ENCODE peak calls at places on chromosomes 11 and 22, in seven cellular contexts. H, J, M, C, F, L and W are unnamed samples.
A peak's percentile ranks its signal among the peaks of the same experiment; 100 is the strongest.

GRCh38 chr11:11082651-11083050 is 224.8 kb upstream of the ZBED5 start:
- DNase-seq in M (no peak), H (no peak), C (no peak), J (no peak), L (no peak), F (no peak), W (no peak)

GRCh38 chr11:130866831-130867230 is 49.4 kb downstream of the SNX19 start:
- DNase-seq in J (no peak), C (no peak), L (no peak), F (no peak), M (no peak), H (no peak), W (no peak)

GRCh38 chr11:83054904-83055380 is 16.8 kb downstream of the RAB30 start:
- DNase-seq in L (no peak), H (no peak), M (no peak), C (no peak), J (no peak), F (no peak), W (no peak)

GRCh38 chr11:12272821-12273617 is 104.4 kb upstream of the PARVA start:
- DNase-seq in L (no peak), H (peak; percentile 61), M (peak; percentile 31), J (no peak), F (no peak), C (no peak), W (no peak)

GRCh38 chr11:126007263-126007662 is 55.4 kb downstream of the CDON start:
- DNase-seq in J (no peak), M (peak; percentile 38), H (peak; percentile 35), L (no peak), F (no peak), C (no peak), W (no peak)

GRCh38 chr11:60756307-60757032 is at the start of gene MS4A15:
- DNase-seq in M (no peak), L (peak; percentile 81), H (no peak), J (no peak), C (no peak), F (peak; percentile 74), W (peak; percentile 56)

GRCh38 chr22:44597616-44598015 is 99.6 kb upstream of the RTL6 start:
- DNase-seq in C (no peak), L (peak; percentile 31), M (peak; percentile 42), J (no peak), F (no peak), H (peak; percentile 29), W (no peak)

GRCh38 chr11:73965764-73966121 is 14.9 kb downstream of the DNAJB13 start:
- DNase-seq in C (no peak), L (no peak), F (no peak), J (no peak), M (no peak), H (no peak), W (no peak)

GRCh38 chr11:106943089-106943488 is 75.2 kb downstream of the GUCY1A2 start:
- DNase-seq in C (no peak), L (no peak), M (no peak), F (no peak), J (no peak), H (no peak), W (no peak)

GRCh38 chr11:119496997-119497396 is 74.0 kb upstream of the THY1 start:
- DNase-seq in J (no peak), L (no peak), F (no peak), M (no peak), H (no peak), C (no peak), W (no peak)

GRCh38 chr11:46381046-46381835 is at the start of gene MDK:
- DNase-seq in F (peak; percentile 36), C (peak; percentile 83), H (no peak), L (peak; percentile 81), J (peak; percentile 75), M (no peak), W (peak; percentile 73)

GRCh38 chr22:21665047-21665851 is 563 bp upstream of the PPIL2 start:
- DNase-seq in H (no peak), J (no peak), M (no peak), C (no peak), L (no peak), F (no peak), W (no peak)

GRCh38 chr11:62401781-62402180 is 17.1 kb upstream of the SCGB1A1 start:
- DNase-seq in C (no peak), L (no peak), M (no peak), H (no peak), F (no peak), J (no peak), W (no peak)

GRCh38 chr11:61516675-61517516 is 8.3 kb downstream of the LRRC10B start:
- DNase-seq in H (no peak), J (peak; percentile 74), M (peak; percentile 50), F (no peak), L (peak; percentile 52), C (peak; percentile 96), W (peak; percentile 77)

GRCh38 chr11:19419021-19419750 is 178.4 kb upstream of the E2F8 start:
- DNase-seq in L (no peak), J (no peak), H (peak; percentile 89), M (peak; percentile 90), C (peak; percentile 17), F (peak; percentile 93), W (no peak)

GRCh38 chr11:12331239-12331874 is 46.0 kb upstream of the PARVA start:
- DNase-seq in C (peak; percentile 84), F (peak; percentile 84), M (peak; percentile 84), H (peak; percentile 88), L (peak; percentile 91), J (peak; percentile 82), W (peak; percentile 81)

GRCh38 chr11:60871378-60872061 is 4.2 kb downstream of the ZP1 start:
- DNase-seq in L (no peak), J (no peak), F (no peak), M (peak; percentile 46), C (no peak), H (peak; percentile 42), W (no peak)

GRCh38 chr11:68116892-68117435 is 4.2 kb downstream of the CHKA start:
- DNase-seq in F (no peak), M (no peak), J (no peak), H (no peak), L (no peak), C (no peak), W (no peak)

GRCh38 chr11:118227865-118228785 is 3.3 kb upstream of the JAML start:
- DNase-seq in F (no peak), M (no peak), J (no peak), L (no peak), H (no peak), C (no peak), W (no peak)

GRCh38 chr11:111918390-111919256 is at the start of gene C11orf52:
- DNase-seq in F (peak; percentile 96), J (no peak), M (peak; percentile 31), C (peak; percentile 69), L (peak; percentile 93), H (peak; percentile 57), W (peak; percentile 94)

GRCh38 chr11:64233913-64234839 is at the start of gene VEGFB:
- DNase-seq in M (peak; percentile 58), L (no peak), C (peak; percentile 75), F (no peak), H (peak; percentile 26), J (no peak), W (no peak)

GRCh38 chr11:45834298-45834756 is 12.9 kb upstream of the CRY2 start:
- DNase-seq in L (no peak), H (no peak), J (no peak), F (no peak), M (no peak), C (no peak), W (no peak)

GRCh38 chr11:47347134-47347533 is 5.4 kb downstream of the MYBPC3 start:
- DNase-seq in M (no peak), L (no peak), H (no peak), J (no peak), F (no peak), C (no peak), W (no peak)

GRCh38 chr22:36461665-36462474 is 19.6 kb downstream of the TXN2 start:
- DNase-seq in L (peak; percentile 99), J (no peak), M (peak; percentile 94), F (peak; percentile 94), C (peak; percentile 61), H (peak; percentile 94), W (peak; percentile 81)

GRCh38 chr22:46612341-46612903 is 7.8 kb upstream of the GRAMD4 start:
- DNase-seq in M (no peak), F (no peak), J (no peak), H (no peak), C (no peak), L (no peak), W (no peak)

GRCh38 chr11:19389787-19390303 is 149.1 kb upstream of the E2F8 start:
- DNase-seq in L (no peak), H (peak; percentile 27), F (no peak), J (no peak), M (peak; percentile 65), C (no peak), W (no peak)

GRCh38 chr22:28229566-28230483 is 310.8 kb upstream of the PITPNB start:
- DNase-seq in F (no peak), M (peak; percentile 38), L (no peak), J (no peak), H (peak; percentile 62), C (no peak), W (no peak)

GRCh38 chr11:129768356-129768755 is 47.3 kb upstream of the TMEM45B start:
- DNase-seq in H (no peak), J (no peak), F (no peak), L (no peak), C (no peak), M (no peak), W (no peak)
- H3K4ac ChIP-seq in H (no peak overlapping the region), J (no peak overlapping the region), F (no peak overlapping the region), L (no peak overlapping the region), C (no peak overlapping the region), M (no peak overlapping the region), W (no peak overlapping the region)

GRCh38 chr11:93694586-93694985 is 33.1 kb downstream of the CEP295 start:
- DNase-seq in M (no peak), C (no peak), H (no peak), J (no peak), F (no peak), L (no peak), W (no peak)
- H3K4ac ChIP-seq in M (no peak overlapping the region), C (no peak overlapping the region), H (no peak overlapping the region), J (no peak overlapping the region), F (no peak overlapping the region), L (no peak overlapping the region), W (no peak overlapping the region)

DNA sequence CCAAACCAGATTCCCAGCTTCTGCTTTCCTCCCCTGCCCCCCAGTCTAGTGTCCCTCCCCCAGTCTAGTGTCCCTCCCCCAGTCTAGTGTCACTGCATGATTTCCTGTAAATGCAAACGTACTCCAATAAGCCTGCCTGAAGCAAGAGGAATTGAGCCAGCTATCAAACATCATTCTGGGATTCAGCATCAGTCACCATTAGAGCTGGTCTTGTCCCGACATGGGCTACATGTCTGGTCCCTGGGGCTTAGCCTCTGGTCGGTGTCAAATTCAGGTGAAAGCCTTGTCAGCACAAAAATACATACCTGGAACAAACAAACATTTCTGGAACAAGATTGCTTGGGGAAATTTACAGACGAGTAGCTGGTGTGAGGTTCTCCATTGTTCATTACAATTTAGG is 13.7 kb downstream of the MMP3 start:
- DNase-seq in J (no peak), F (no peak), M (no peak), C (no peak), L (no peak), H (no peak), W (no peak)
- H3K4ac ChIP-seq in J (no peak overlapping the region), F (no peak overlapping the region), M (no peak overlapping the region), C (no peak overlapping the region), L (no peak overlapping the region), H (no peak overlapping the region), W (no peak overlapping the region)

DNA sequence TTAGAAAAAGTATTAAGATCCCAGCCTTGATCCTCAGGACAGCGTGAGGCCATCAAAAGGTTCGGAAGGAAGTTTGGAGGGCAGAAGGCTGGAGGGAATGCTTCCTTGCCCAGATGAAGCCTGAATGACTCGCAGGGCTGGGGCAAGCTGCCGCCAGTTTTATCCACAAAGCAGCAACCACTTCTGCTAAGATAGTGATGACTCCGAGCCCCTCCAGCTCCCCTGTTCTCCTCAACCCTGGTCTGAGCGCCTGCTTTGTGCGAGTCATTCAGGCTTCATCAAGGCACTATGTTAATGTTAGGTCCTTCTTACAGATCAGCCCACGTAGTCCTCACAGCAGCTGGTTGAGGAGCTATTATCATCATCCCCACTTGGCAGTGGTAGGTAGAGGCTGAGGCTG is 158.8 kb downstream of the COMMD9 start:
- DNase-seq in F (no peak), C (no peak), H (peak; percentile 77), M (no peak), J (no peak), L (no peak), W (no peak)
- H3K4ac ChIP-seq in F (no peak overlapping the region), C (no peak overlapping the region), H (peak overlapping the region; percentile 3), M (no peak overlapping the region), J (no peak overlapping the region), L (no peak overlapping the region), W (no peak overlapping the region)